ENCODE peak calls at places on chromosomes 13 and 19, in six cellular contexts. S is adrenal gland, X is uterus, O is endodermal cell, N is fibroblast of lung, D is left ventricle myocardium inferior. Q is an unnamed sample.

GRCh38 chr19:40521276-40521675 is 54.5 kb downstream of the SPTBN4 start:
- DNase-seq in X (no peak), D (no peak), O (no peak), N (peak; percentile 42), S (no peak), Q (no peak)

GRCh38 chr13:67308004-67308772 is 78.1 kb upstream of the PCDH9 start:
- DNase-seq in N (no peak), S (no peak), X (no peak), D (no peak), O (no peak), Q (no peak)

GRCh38 chr13:65470781-65471180 is 1759.4 kb downstream of the PCDH9 start:
- DNase-seq in D (no peak), O (no peak), N (peak; percentile 61), X (no peak), S (no peak), Q (no peak)

GRCh38 chr19:14542721-14543328 is 13.4 kb downstream of the TECR start:
- DNase-seq in D (no peak), S (no peak), X (no peak), O (no peak), N (no peak), Q (no peak)

GRCh38 chr19:17327654-17328516 is 6.8 kb downstream of the ANO8 start:
- DNase-seq in S (peak; percentile 94), X (peak; percentile 75), O (peak; percentile 97), N (peak; percentile 48), D (no peak), Q (no peak)

GRCh38 chr13:59120297-59120843 is 1043.4 kb downstream of the DIAPH3 start:
- DNase-seq in D (no peak), O (no peak), S (no peak), X (no peak), N (peak; percentile 45), Q (no peak)

GRCh38 chr19:50423279-50424113 is 4.8 kb downstream of the SPIB start:
- DNase-seq in O (no peak), N (no peak), D (no peak), X (no peak), S (no peak), Q (no peak)

GRCh38 chr13:101977475-101977874 is 424.4 kb downstream of the FGF14 start:
- DNase-seq in X (no peak), N (no peak), D (no peak), S (peak; percentile 57), O (no peak), Q (no peak)

GRCh38 chr19:8610041-8610927 is at the start of gene ADAMTS10:
- DNase-seq in S (peak; percentile 62), X (peak; percentile 51), O (peak; percentile 78), D (peak; percentile 51), N (peak; percentile 44), Q (peak; percentile 60)

GRCh38 chr13:44346534-44346933 is 27.1 kb upstream of the SERP2 start:
- DNase-seq in X (no peak), S (no peak), D (no peak), N (no peak), O (no peak), Q (no peak)

GRCh38 chr13:70960841-70961443 is 852.7 kb upstream of the KLHL1 start:
- DNase-seq in S (no peak), O (no peak), D (no peak), N (peak; percentile 69), X (no peak), Q (no peak)

GRCh38 chr19:11091343-11092153 is 2.3 kb downstream of the LDLR start:
- DNase-seq in N (peak; percentile 83), O (peak; percentile 75), X (peak; percentile 71), D (no peak), S (peak; percentile 80), Q (no peak)

GRCh38 chr19:52786078-52786463 is 520 bp downstream of the ZNF600 start:
- DNase-seq in S (no peak), X (peak; percentile 21), N (no peak), O (peak; percentile 62), D (no peak), Q (no peak)

GRCh38 chr13:41311607-41312500 is 787 bp downstream of the NAA16 start:
- DNase-seq in X (peak; percentile 35), D (peak; percentile 42), S (peak; percentile 71), O (peak; percentile 69), N (peak; percentile 52), Q (peak; percentile 79)

GRCh38 chr13:20258208-20258962 is 26.3 kb upstream of the GJB6 start:
- DNase-seq in O (no peak), D (no peak), S (no peak), N (no peak), X (no peak), Q (no peak)

GRCh38 chr13:31101511-31102170 is 60.1 kb downstream of the HSPH1 start:
- DNase-seq in X (no peak), O (no peak), N (no peak), S (no peak), D (peak; percentile 43), Q (no peak)

GRCh38 chr13:111187879-111188643 is 73.0 kb downstream of the ARHGEF7 start:
- DNase-seq in X (no peak), N (peak; percentile 24), D (no peak), O (no peak), S (peak; percentile 51), Q (no peak)

GRCh38 chr13:75771818-75772217 is 135.7 kb downstream of the LMO7 start:
- DNase-seq in O (no peak), S (no peak), N (peak; percentile 81), X (no peak), D (no peak), Q (no peak)

GRCh38 chr19:13699786-13700185 is 64.5 kb upstream of the MRI1 start:
- DNase-seq in O (no peak), S (no peak), X (no peak), D (no peak), N (no peak), Q (no peak)

GRCh38 chr19:14183741-14184395 is 22.1 kb downstream of the ADGRL1 start:
- DNase-seq in X (no peak), S (no peak), N (no peak), D (no peak), O (no peak), Q (no peak)

GRCh38 chr19:32607479-32607878 is 26.5 kb downstream of the PDCD5 start:
- DNase-seq in N (no peak), O (no peak), D (no peak), X (no peak), S (peak; percentile 30), Q (no peak)

GRCh38 chr19:48685583-48685982 is 10.2 kb upstream of the FUT2 start:
- DNase-seq in S (no peak), N (no peak), O (no peak), X (no peak), D (no peak), Q (no peak)

DNA sequence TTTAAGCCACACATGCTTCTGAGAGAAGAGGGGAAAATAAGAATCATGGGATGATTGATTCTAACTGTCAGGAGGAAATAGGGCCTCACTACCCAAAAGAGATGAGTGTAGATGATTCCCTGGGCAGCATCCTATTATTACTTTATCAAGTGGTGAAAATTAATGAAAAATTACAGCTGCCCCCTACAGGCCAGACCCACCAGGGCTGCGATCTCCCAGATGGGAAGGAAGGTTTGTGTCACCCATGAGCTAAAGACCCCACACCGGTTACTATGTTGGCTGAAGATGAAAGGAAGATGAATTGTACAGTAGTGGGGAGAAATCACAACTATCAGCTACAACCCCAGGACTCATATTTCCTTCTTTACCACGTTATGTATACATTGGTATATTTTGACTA is 49.5 kb downstream of the RFC3 start:
- DNase-seq in D (no peak), N (no peak), S (no peak), O (no peak), X (no peak), Q (no peak)
- TF ChIP-seq CTCF in D (peak; percentile 28), N (peak; percentile 9), S (no peak), O (peak; percentile 70), X (no peak), Q (no peak)

GRCh38 chr13:51823351-51823750 is 19.4 kb upstream of the DHRS12 start:
- DNase-seq in X (no peak), N (no peak), O (no peak), S (no peak), D (no peak), Q (no peak)
- H3K27ac ChIP-seq in X (no peak overlapping the region), N (no peak overlapping the region), O (no peak overlapping the region), S (no peak overlapping the region), D (peak overlapping the region; percentile 73), Q (no peak overlapping the region)

DNA sequence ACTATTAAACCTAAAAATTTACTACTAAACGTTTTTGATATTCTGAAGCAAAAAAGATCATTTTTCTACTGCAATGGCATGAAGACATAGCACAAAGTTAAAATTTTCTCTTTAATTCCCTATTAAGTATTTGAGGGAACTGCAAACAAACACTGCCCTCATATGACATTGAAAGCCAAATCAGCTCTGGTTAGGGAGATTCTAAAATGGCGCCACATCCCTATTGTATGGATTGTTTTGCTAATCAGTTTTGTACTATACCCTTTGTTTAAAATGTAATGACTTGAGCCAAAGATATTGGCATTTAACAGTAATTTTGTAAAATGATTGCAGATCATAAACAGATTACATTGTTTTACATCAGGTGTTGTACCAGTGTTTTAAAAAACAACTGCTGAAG is 65.8 kb downstream of the FLT1 start:
- DNase-seq in N (no peak), O (no peak), X (no peak), S (no peak), D (no peak), Q (no peak)
- H3K4me3 ChIP-seq in N (no peak overlapping the region), O (no peak overlapping the region), X (no peak overlapping the region), S (no peak overlapping the region), D (no peak overlapping the region), Q (no peak overlapping the region)

GRCh38 chr19:33818426-33818825 is 21.8 kb downstream of the KCTD15 start:
- DNase-seq in D (no peak), O (peak; percentile 38), X (no peak), N (no peak), S (peak; percentile 27), Q (no peak)

GRCh38 chr19:33823341-33823740 is 26.7 kb downstream of the KCTD15 start:
- DNase-seq in D (no peak), S (no peak), N (no peak), X (no peak), O (peak; percentile 10), Q (no peak)

GRCh38 chr19:33821871-33822270 is 25.2 kb downstream of the KCTD15 start:
- DNase-seq in X (no peak), S (peak; percentile 7), N (no peak), O (no peak), D (no peak), Q (no peak)

GRCh38 chr19:33819496-33819874 is 22.8 kb downstream of the KCTD15 start:
- DNase-seq in S (peak; percentile 46), D (no peak), N (no peak), X (no peak), O (no peak), Q (no peak)

DNA sequence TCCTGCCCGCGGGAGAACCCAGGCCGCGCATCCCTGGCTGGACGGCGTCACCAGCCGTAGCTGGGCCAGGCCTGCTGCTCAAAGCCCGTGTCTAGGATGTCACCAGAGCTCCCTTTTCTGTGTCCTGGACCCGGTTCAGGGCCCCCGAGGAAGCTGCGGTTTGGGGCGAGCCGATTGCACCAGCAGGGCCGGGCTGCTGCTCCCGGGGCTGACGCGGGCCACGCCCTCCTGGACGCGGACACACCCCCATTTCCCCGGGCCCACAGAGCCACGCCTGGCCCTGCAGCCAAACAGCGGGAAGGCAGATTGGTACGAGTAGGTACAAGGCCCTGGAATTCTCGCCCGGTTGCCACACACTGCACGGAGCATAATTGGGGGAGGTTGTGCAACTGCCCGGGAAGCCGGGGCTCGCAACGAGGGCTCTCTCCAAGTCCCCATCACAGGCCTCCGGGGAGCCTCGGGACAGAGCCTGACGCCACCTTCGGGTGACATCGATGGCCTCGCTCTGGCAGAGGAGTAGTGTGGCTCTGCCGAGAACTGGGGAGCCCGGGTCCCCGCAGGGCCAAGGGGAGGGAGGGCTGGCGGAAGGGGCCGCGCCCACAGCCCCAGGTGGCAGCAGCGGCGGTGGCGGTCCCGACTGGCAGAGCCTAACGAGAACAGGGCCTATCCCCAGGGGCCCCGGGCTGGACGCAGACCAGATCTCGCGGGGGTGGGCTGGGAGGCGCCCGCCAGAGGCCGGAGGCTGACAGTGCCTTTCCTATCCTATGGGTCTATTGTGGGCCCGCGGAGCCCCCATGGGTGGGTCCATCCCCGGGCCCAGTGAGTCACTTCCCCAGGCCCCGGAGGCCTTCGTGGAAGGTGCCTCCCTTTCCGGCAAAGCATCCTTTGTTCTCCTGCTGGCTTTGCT is 23.5 kb downstream of the KCTD15 start:
- DNase-seq in O (peak; percentile 88), D (peak; percentile 84), S (peak; percentile 78), X (peak; percentile 78), N (peak; percentile 76), Q (peak; percentile 82)
- TF ChIP-seq CTCF in O (no peak), D (no peak), S (no peak), X (no peak), N (no peak), Q (no peak)